ENCODE peak calls at places on chromosomes 12 and 14, in five cellular contexts. B, U, W, Q and K are unnamed samples.
A peak's percentile ranks its signal among the peaks of the same experiment; 100 is the strongest.

GRCh38 chr12:92136021-92136735 is 9.5 kb downstream of the BTG1 start:
- DNase-seq in B (no peak), U (no peak), W (no peak), Q (no peak), K (no peak)

GRCh38 chr12:24592048-24592447 is 356.9 kb downstream of the BCAT1 start:
- DNase-seq in B (no peak), U (no peak), W (no peak), Q (no peak), K (no peak)

GRCh38 chr14:42424501-42424900 is 817.8 kb downstream of the LRFN5 start:
- DNase-seq in B (no peak), U (no peak), W (no peak), Q (no peak), K (no peak)

GRCh38 chr14:64438181-64438839 is 27.0 kb upstream of the AKAP5 start:
- DNase-seq in B (no peak), U (no peak), W (no peak), Q (no peak), K (no peak)

GRCh38 chr12:3207858-3208257 is 130.7 kb downstream of the TSPAN9 start:
- DNase-seq in B (no peak), U (no peak), W (no peak), Q (no peak), K (no peak)

GRCh38 chr14:44961151-44961729 is 507 bp downstream of the KLHL28 start:
- DNase-seq in B (no peak), U (peak; percentile 77), W (peak; percentile 18), Q (no peak), K (no peak)

GRCh38 chr12:74418573-74418972 is 119.1 kb upstream of the ATXN7L3B start:
- DNase-seq in B (no peak), U (no peak), W (no peak), Q (no peak), K (no peak)

GRCh38 chr14:61280092-61280525 is 1.0 kb downstream of the TMEM30B start:
- DNase-seq in B (no peak), U (no peak), W (no peak), Q (no peak), K (no peak)

GRCh38 chr12:14773685-14774073 is 29.6 kb downstream of the WBP11 start:
- DNase-seq in B (no peak), U (peak; percentile 77), W (no peak), Q (no peak), K (no peak)

GRCh38 chr14:86796221-86797074 is 1196.5 kb downstream of the GALC start:
- DNase-seq in B (no peak), U (no peak), W (no peak), Q (no peak), K (no peak)

GRCh38 chr14:23565626-23566025 is 2.0 kb downstream of the AP1G2 start:
- DNase-seq in B (no peak), U (no peak), W (no peak), Q (no peak), K (no peak)

GRCh38 chr12:127588224-127588623 is 678.7 kb upstream of the TMEM132C start:
- DNase-seq in B (no peak), U (peak; percentile 77), W (no peak), Q (peak; percentile 45), K (no peak)

GRCh38 chr12:110109037-110109836 is 14.9 kb upstream of the IFT81 start:
- DNase-seq in B (no peak), U (peak; percentile 96), W (no peak), Q (peak; percentile 74), K (no peak)

GRCh38 chr12:130286041-130286440 is 51.6 kb upstream of the PIWIL1 start:
- DNase-seq in B (no peak), U (no peak), W (no peak), Q (no peak), K (no peak)

GRCh38 chr14:60653388-60653690 is 4.1 kb upstream of the SIX1 start:
- DNase-seq in B (no peak), U (no peak), W (no peak), Q (no peak), K (no peak)

GRCh38 chr12:65908147-65908546 is 83.9 kb downstream of the HMGA2 start:
- DNase-seq in B (no peak), U (no peak), W (no peak), Q (no peak), K (no peak)

GRCh38 chr12:4589941-4590340 is 27.9 kb downstream of the DYRK4 start:
- DNase-seq in B (no peak), U (no peak), W (no peak), Q (no peak), K (no peak)

GRCh38 chr12:57456737-57457490 is 1.8 kb downstream of the INHBE start:
- DNase-seq in B (no peak), U (no peak), W (no peak), Q (no peak), K (no peak)

GRCh38 chr12:124498178-124498869 is 69.1 kb downstream of the NCOR2 start:
- DNase-seq in B (no peak), U (no peak), W (peak; percentile 1), Q (no peak), K (no peak)

GRCh38 chr12:104649217-104649834 is 192.6 kb downstream of the CHST11 start:
- DNase-seq in B (no peak), U (no peak), W (no peak), Q (no peak), K (no peak)

GRCh38 chr12:99985631-99986030 is 895 bp upstream of the ANKS1B start:
- DNase-seq in B (no peak), U (no peak), W (no peak), Q (no peak), K (no peak)

GRCh38 chr12:48973992-48974673 is 2.6 kb upstream of the WNT10B start:
- DNase-seq in B (no peak), U (no peak), W (no peak), Q (no peak), K (no peak)

GRCh38 chr12:104877107-104877705 is 80.9 kb downstream of the SLC41A2 start:
- DNase-seq in B (no peak), U (no peak), W (no peak), Q (no peak), K (no peak)

GRCh38 chr12:51386361-51386760 is 4.8 kb downstream of the GALNT6 start:
- DNase-seq in B (no peak), U (no peak), W (no peak), Q (no peak), K (no peak)

GRCh38 chr14:92400579-92401444 is 77.8 kb downstream of the SLC24A4 start:
- DNase-seq in B (no peak), U (no peak), W (no peak), Q (no peak), K (no peak)

GRCh38 chr12:45203767-45204166 is 12.1 kb upstream of the ANO6 start:
- DNase-seq in B (no peak), U (no peak), W (no peak), Q (no peak), K (no peak)

GRCh38 chr14:51457858-51458562 is 193.7 kb upstream of the FRMD6 start:
- DNase-seq in B (no peak), U (no peak), W (no peak), Q (no peak), K (no peak)

GRCh38 chr12:119780786-119781434 is 96.2 kb downstream of the CIT start:
- DNase-seq in B (no peak), U (no peak), W (no peak), Q (no peak), K (no peak)

GRCh38 chr12:57628280-57629191 is 4.5 kb downstream of the B4GALNT1 start:
- DNase-seq in B (no peak), U (peak; percentile 41), W (no peak), Q (no peak), K (peak; percentile 39)

GRCh38 chr12:53577941-53578352 is 48.2 kb downstream of the ATF7 start:
- DNase-seq in B (no peak), U (no peak), W (no peak), Q (no peak), K (no peak)

GRCh38 chr12:79841248-79841877 is 93.5 kb downstream of the PPP1R12A start:
- DNase-seq in B (no peak), U (no peak), W (no peak), Q (no peak), K (no peak)

GRCh38 chr12:115408642-115409041 is 724.7 kb upstream of the TBX3 start:
- DNase-seq in B (no peak), U (no peak), W (no peak), Q (no peak), K (no peak)

GRCh38 chr12:8145754-8146415 is 10.9 kb upstream of the ZNF705A start:
- DNase-seq in B (peak; percentile 57), U (peak; percentile 92), W (peak; percentile 65), Q (peak; percentile 22), K (no peak)